ENCODE peak calls at places on chromosomes 5 and 9, in eight cellular contexts. Y is ecto neural progenitor cell, J is brain pericyte, H is neural progenitor cell, K is GM10248, W is colonic mucosa, F is HL-60, T is AML-193. A is an unnamed sample.

GRCh38 chr5:59698207-59698606 is 195.3 kb downstream of the PDE4D start:
- DNase-seq in Y (no peak), J (no peak), H (no peak), K (no peak), W (no peak), F (no peak), T (no peak), A (no peak)

GRCh38 chr5:10594591-10595210 is 30.8 kb downstream of the ANKRD33B start:
- DNase-seq in Y (no peak), J (no peak), H (no peak), K (no peak), W (no peak), F (no peak), T (no peak), A (no peak)

GRCh38 chr9:135920256-135920930 is 13.0 kb upstream of the CAMSAP1 start:
- DNase-seq in Y (no peak), J (no peak), H (no peak), K (no peak), W (no peak), F (no peak), T (no peak), A (no peak)

GRCh38 chr9:515665-516064 is 301.0 kb downstream of the DOCK8 start:
- DNase-seq in Y (no peak), J (no peak), H (no peak), K (no peak), W (no peak), F (no peak), T (no peak), A (no peak)

GRCh38 chr9:137191691-137192447 is 3.4 kb downstream of the SSNA1 start:
- DNase-seq in Y (no peak), J (no peak), H (no peak), K (no peak), W (no peak), F (no peak), T (no peak), A (no peak)

GRCh38 chr5:73118331-73119011 is 1.9 kb upstream of the TMEM171 start:
- DNase-seq in Y (no peak), J (no peak), H (no peak), K (no peak), W (peak), F (no peak), T (no peak), A (no peak)

GRCh38 chr5:1497271-1497777 is 26.4 kb downstream of the LPCAT1 start:
- DNase-seq in Y (no peak), J (no peak), H (no peak), K (peak), W (no peak), F (no peak), T (no peak), A (no peak)

GRCh38 chr5:127290019-127290945 is at the start of gene MEGF10:
- DNase-seq in Y (peak), J (no peak), H (peak), K (peak), W (peak), F (no peak), T (no peak), A (peak)

GRCh38 chr5:151156732-151157402 is 712 bp downstream of the ANXA6 start:
- DNase-seq in Y (no peak), J (no peak), H (peak), K (peak), W (no peak), F (peak), T (no peak), A (peak)

GRCh38 chr9:112380102-112380581 is at the start of gene HSDL2:
- DNase-seq in Y (no peak), J (no peak), H (no peak), K (peak), W (peak), F (no peak), T (no peak), A (no peak)